ENCODE peak calls at places on chromosomes 1 and 21, in six cellular contexts. I is IMR-90, D is mesenchymal stem cell, S is H9, P is neuronal stem cell, F is H1. N is an unnamed sample.

GRCh38 chr1:100642826-100643225 is 76.7 kb upstream of the VCAM1 start:
- DNase-seq in I (no peak), D (no peak), S (no peak), P (no peak), F (no peak), N (no peak)

GRCh38 chr1:70717211-70717610 is 306.1 kb downstream of the CTH start:
- DNase-seq in I (no peak), D (no peak), S (no peak), P (no peak), F (no peak), N (no peak)

GRCh38 chr1:56920551-56920950 is 45.3 kb downstream of the C8B start:
- DNase-seq in I (no peak), D (no peak), S (no peak), P (no peak), F (no peak), N (no peak)

GRCh38 chr1:151756291-151756690 is 7.0 kb downstream of the MRPL9 start:
- DNase-seq in I (peak), D (peak), S (no peak), P (no peak), F (no peak), N (no peak)

GRCh38 chr21:37783016-37783415 is 133.2 kb downstream of the KCNJ6 start:
- DNase-seq in I (peak), D (no peak), S (no peak), P (no peak), F (no peak), N (no peak)

GRCh38 chr1:204453141-204453772 is 41.3 kb downstream of the PIK3C2B start:
- DNase-seq in I (no peak), D (no peak), S (peak), P (no peak), F (no peak), N (no peak)

GRCh38 chr1:40922969-40923368 is 56.5 kb upstream of the CTPS1 start:
- DNase-seq in I (no peak), D (no peak), S (peak), P (no peak), F (no peak), N (no peak)

GRCh38 chr1:171762143-171762563 is 19.3 kb upstream of the METTL13 start:
- DNase-seq in I (no peak), D (no peak), S (no peak), P (no peak), F (no peak), N (no peak)

GRCh38 chr1:230681599-230681998 is 32.3 kb downstream of the AGT start:
- DNase-seq in I (peak), D (peak), S (no peak), P (no peak), F (no peak), N (no peak)

GRCh38 chr1:149844096-149844495 is 55.3 kb upstream of the BOLA1 start:
- DNase-seq in I (peak), D (peak), S (no peak), P (no peak), F (no peak), N (peak)

GRCh38 chr1:27428316-27429028 is 36.0 kb downstream of the GPR3 start:
- DNase-seq in I (no peak), D (peak), S (no peak), P (no peak), F (no peak), N (peak)

GRCh38 chr1:150809651-150810050 is 1.6 kb upstream of the CTSK start:
- DNase-seq in I (peak), D (peak), S (no peak), P (no peak), F (no peak), N (no peak)

GRCh38 chr1:115184951-115185331 is 95.6 kb upstream of the TSPAN2 start:
- DNase-seq in I (peak), D (peak), S (no peak), P (no peak), F (no peak), N (no peak)

GRCh38 chr1:94081566-94082344 is 39.2 kb downstream of the ABCA4 start:
- DNase-seq in I (peak), D (peak), S (no peak), P (no peak), F (no peak), N (no peak)

GRCh38 chr1:44655609-44656008 is 18.7 kb downstream of the TMEM53 start:
- DNase-seq in I (no peak), D (peak), S (peak), P (no peak), F (no peak), N (peak)

GRCh38 chr1:213374369-213374768 is 323.3 kb downstream of the RPS6KC1 start:
- DNase-seq in I (peak), D (peak), S (peak), P (peak), F (peak), N (peak)

GRCh38 chr1:14955986-14956385 is 197.6 kb upstream of the TMEM51 start:
- DNase-seq in I (no peak), D (no peak), S (no peak), P (no peak), F (no peak), N (no peak)

GRCh38 chr1:153790282-153790995 is 15.2 kb downstream of the SLC27A3 start:
- DNase-seq in I (peak), D (peak), S (no peak), P (no peak), F (no peak), N (no peak)

GRCh38 chr1:208235983-208236761 is 8.0 kb downstream of the PLXNA2 start:
- DNase-seq in I (peak), D (peak), S (no peak), P (no peak), F (no peak), N (no peak)

GRCh38 chr1:177849130-177849529 is 120.7 kb downstream of the SEC16B start:
- DNase-seq in I (peak), D (no peak), S (no peak), P (no peak), F (no peak), N (no peak)

GRCh38 chr1:177847843-177848242 is 122.0 kb downstream of the SEC16B start:
- DNase-seq in I (peak), D (peak), S (no peak), P (no peak), F (no peak), N (no peak)

GRCh38 chr1:177854951-177855350 is 114.9 kb downstream of the SEC16B start:
- DNase-seq in I (no peak), D (no peak), S (no peak), P (no peak), F (no peak), N (peak)

GRCh38 chr1:177848577-177848976 is 121.3 kb downstream of the SEC16B start:
- DNase-seq in I (peak), D (no peak), S (no peak), P (no peak), F (no peak), N (no peak)

DNA sequence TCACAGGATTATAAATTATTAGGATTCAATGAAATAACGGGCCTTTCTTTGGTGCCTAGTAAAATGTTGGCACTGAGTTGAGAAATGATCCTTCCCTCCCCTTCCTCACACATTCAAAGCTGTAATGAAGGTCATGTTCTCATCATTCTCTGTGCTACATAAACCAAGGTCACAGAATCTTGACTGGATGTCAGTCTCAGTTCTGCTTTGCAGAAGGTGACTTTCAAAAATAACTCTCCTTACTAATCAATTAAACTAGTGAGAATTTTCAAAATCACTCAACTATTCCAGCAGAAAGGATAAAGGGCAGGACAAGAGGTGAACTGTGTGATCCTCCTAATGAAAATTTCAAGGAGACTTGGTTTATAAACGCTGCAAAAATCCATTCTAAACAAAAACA is 120.3 kb downstream of the SEC16B start:
- DNase-seq in I (no peak), D (no peak), S (no peak), P (no peak), F (no peak), N (no peak)
- H2BK15ac ChIP-seq in I (peak), D (no peak), S (no peak), P (no peak), F (no peak), N (no peak)

GRCh38 chr1:24892188-24893153 is 37.6 kb downstream of the RUNX3 start:
- DNase-seq in I (no peak), D (no peak), S (no peak), P (no peak), F (no peak), N (no peak)

GRCh38 chr1:24893431-24893830 is 36.6 kb downstream of the RUNX3 start:
- DNase-seq in I (no peak), D (no peak), S (no peak), P (no peak), F (no peak), N (no peak)

GRCh38 chr1:24888971-24889670 is 41.0 kb downstream of the RUNX3 start:
- DNase-seq in I (peak), D (peak), S (no peak), P (no peak), F (no peak), N (no peak)

GRCh38 chr1:24888061-24888970 is 41.8 kb downstream of the RUNX3 start:
- DNase-seq in I (no peak), D (no peak), S (no peak), P (no peak), F (no peak), N (no peak)

DNA sequence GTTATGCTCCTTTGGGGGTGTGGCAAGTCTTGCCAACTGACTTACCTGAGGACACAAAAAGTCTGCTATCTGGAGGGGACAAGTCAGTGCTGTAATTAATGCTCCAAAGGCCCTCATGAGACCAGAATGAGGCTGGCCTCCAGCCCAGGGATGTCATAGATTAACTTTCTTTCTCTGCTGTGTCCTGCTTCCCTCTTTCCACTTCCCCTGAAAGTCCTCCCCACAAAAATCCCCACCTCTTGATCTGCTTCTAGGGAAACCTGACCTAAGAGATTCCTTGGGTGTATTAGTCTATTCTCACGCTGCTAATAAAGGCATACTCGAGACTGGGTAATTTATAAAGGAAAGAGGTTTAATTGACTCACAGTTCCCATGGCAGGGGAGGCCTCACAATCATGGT is 39.2 kb downstream of the RUNX3 start:
- DNase-seq in I (no peak), D (no peak), S (no peak), P (no peak), F (no peak), N (no peak)
- H2BK15ac ChIP-seq in I (no peak), D (no peak), S (no peak), P (no peak), F (no peak), N (no peak)

DNA sequence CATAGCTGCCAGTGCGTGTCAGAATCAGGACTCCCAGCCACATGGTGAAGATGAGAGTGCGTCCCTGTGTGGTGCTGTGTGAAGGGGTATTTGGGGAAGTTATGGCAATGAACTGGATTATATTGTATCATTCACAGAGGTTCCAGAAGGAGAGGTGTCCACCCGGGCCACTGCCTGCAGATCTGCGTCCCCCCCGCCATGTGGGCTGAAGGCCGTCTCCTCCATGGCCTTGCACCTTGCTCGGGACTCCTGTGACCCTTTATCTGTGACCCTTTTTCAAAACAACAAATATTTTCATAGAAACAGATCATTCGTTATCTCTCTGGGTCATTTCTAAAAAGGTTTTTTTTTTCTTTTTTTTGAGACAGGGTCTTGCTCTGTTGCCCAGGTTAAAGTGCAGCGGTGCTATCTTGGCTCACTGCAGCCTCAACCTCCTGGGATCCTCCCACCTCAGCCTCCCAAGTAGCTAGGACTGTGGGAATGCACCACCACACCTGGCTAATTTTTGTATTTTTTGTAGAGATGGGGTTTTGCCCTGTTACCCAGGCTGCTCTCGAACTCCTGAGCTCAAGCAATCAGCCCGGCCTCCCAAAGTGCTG is 120.2 kb upstream of the ERRFI1 start:
- DNase-seq in I (no peak), D (no peak), S (no peak), P (no peak), F (no peak), N (no peak)
- H2BK15ac ChIP-seq in I (no peak), D (no peak), S (no peak), P (no peak), F (no peak), N (no peak)

GRCh38 chr1:88237026-88237425 is 447.0 kb upstream of the PKN2 start:
- DNase-seq in I (peak), D (no peak), S (no peak), P (no peak), F (no peak), N (no peak)

GRCh38 chr1:88239205-88239604 is 444.9 kb upstream of the PKN2 start:
- DNase-seq in I (no peak), D (no peak), S (no peak), P (no peak), F (no peak), N (no peak)
- H2BK15ac ChIP-seq in I (no peak), D (no peak), S (no peak), P (no peak), F (no peak), N (no peak)

GRCh38 chr1:9262587-9262986 is 28.0 kb downstream of the H6PD start:
- DNase-seq in I (no peak), D (no peak), S (no peak), P (no peak), F (no peak), N (no peak)
- H2BK15ac ChIP-seq in I (no peak), D (no peak), S (no peak), P (no peak), F (no peak), N (no peak)

GRCh38 chr21:31329431-31330143 is 14.5 kb downstream of the TIAM1 start:
- DNase-seq in I (no peak), D (no peak), S (no peak), P (no peak), F (no peak), N (no peak)
- H2BK15ac ChIP-seq in I (no peak), D (no peak), S (no peak), P (no peak), F (no peak), N (no peak)

GRCh38 chr1:58548381-58548780 is 1.9 kb upstream of the OMA1 start:
- DNase-seq in I (no peak), D (peak), S (no peak), P (no peak), F (no peak), N (no peak)
- H2BK15ac ChIP-seq in I (no peak), D (no peak), S (no peak), P (no peak), F (no peak), N (no peak)

GRCh38 chr1:92601044-92601443 is 114.3 kb upstream of the GFI1 start:
- DNase-seq in I (no peak), D (no peak), S (no peak), P (no peak), F (no peak), N (no peak)

GRCh38 chr1:92599184-92599583 is 112.5 kb upstream of the GFI1 start:
- DNase-seq in I (peak), D (peak), S (no peak), P (no peak), F (no peak), N (peak)
- H2BK15ac ChIP-seq in I (no peak), D (no peak), S (no peak), P (no peak), F (no peak), N (no peak)

GRCh38 chr1:3236955-3237354 is 168.0 kb downstream of the PRDM16 start:
- DNase-seq in I (no peak), D (no peak), S (no peak), P (no peak), F (no peak), N (no peak)

GRCh38 chr1:3234281-3234680 is 165.3 kb downstream of the PRDM16 start:
- DNase-seq in I (no peak), D (no peak), S (no peak), P (no peak), F (no peak), N (no peak)

GRCh38 chr1:3234956-3235355 is 166.0 kb downstream of the PRDM16 start:
- DNase-seq in I (no peak), D (no peak), S (no peak), P (no peak), F (no peak), N (no peak)

GRCh38 chr1:3236361-3236760 is 167.4 kb downstream of the PRDM16 start:
- DNase-seq in I (no peak), D (no peak), S (no peak), P (no peak), F (no peak), N (no peak)

DNA sequence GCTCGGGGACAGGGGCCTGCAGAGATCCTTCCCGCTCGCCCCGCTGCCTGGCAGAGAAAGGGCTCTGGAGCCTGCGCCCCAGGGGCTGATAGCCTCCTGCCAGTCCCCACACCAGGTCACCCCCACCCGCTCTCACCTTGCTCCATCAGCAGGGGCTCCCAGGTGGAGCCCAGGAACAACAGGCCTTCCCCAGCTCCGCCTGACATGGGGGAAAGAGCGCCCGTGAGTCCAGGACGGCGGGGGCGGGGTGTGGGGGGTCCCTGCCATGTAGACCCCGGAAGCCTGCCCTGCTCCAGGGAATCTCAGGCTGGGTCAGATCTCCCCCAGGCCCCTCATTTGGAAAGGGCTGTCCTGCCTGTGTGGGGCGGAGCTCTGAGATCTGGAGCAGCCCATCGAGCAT is 166.5 kb downstream of the PRDM16 start:
- DNase-seq in I (no peak), D (no peak), S (no peak), P (no peak), F (no peak), N (no peak)
- H2BK15ac ChIP-seq in I (no peak), D (no peak), S (no peak), P (no peak), F (no peak), N (no peak)

N was measured in mesendoderm.